ENCODE peak calls at places on chromosome 4, in four cellular contexts. One of them, this sample, is unnamed.

GRCh38 chr4:170231377-170231776 is 141.6 kb upstream of the AADAT start:
- DNase-seq in AG10803: no peak
- DNase-seq in pons: no peak
- DNase-seq in islet precursor cell: no peak
- DNase-seq in this sample: no peak

GRCh38 chr4:128565565-128566186 is 243.8 kb upstream of the JADE1 start:
- DNase-seq in pons: peak
- DNase-seq in AG10803: peak
- DNase-seq in islet precursor cell: peak
- DNase-seq in this sample: no peak

GRCh38 chr4:74942251-74942917 is 9.5 kb downstream of the PARM1 start:
- DNase-seq in pons: no peak
- DNase-seq in AG10803: no peak
- DNase-seq in islet precursor cell: no peak
- DNase-seq in this sample: no peak

GRCh38 chr4:121706595-121707021 is 9.8 kb upstream of the ANXA5 start:
- DNase-seq in AG10803: peak
- DNase-seq in islet precursor cell: no peak
- DNase-seq in pons: no peak
- DNase-seq in this sample: peak

GRCh38 chr4:183411291-183411861 is 33.1 kb upstream of the CDKN2AIP start:
- DNase-seq in pons: no peak
- DNase-seq in AG10803: no peak
- DNase-seq in islet precursor cell: no peak
- DNase-seq in this sample: no peak

GRCh38 chr4:4840351-4840750 is 19.1 kb upstream of the MSX1 start:
- DNase-seq in pons: no peak
- DNase-seq in islet precursor cell: peak
- DNase-seq in AG10803: no peak
- DNase-seq in this sample: no peak

GRCh38 chr4:111959202-111959601 is 186.1 kb upstream of the FAM241A start:
- DNase-seq in pons: no peak
- DNase-seq in AG10803: peak
- DNase-seq in islet precursor cell: peak
- DNase-seq in this sample: peak

GRCh38 chr4:658031-658667 is 15.9 kb downstream of the ATP5ME start:
- DNase-seq in AG10803: no peak
- DNase-seq in pons: no peak
- DNase-seq in islet precursor cell: no peak
- DNase-seq in this sample: no peak

GRCh38 chr4:185201983-185202962 is 1.5 kb downstream of the CFAP97 start:
- DNase-seq in islet precursor cell: peak
- DNase-seq in AG10803: peak
- DNase-seq in pons: peak
- DNase-seq in this sample: peak

GRCh38 chr4:89316187-89316586 is 8.6 kb upstream of the GPRIN3 start:
- DNase-seq in islet precursor cell: no peak
- DNase-seq in AG10803: peak
- DNase-seq in pons: no peak
- DNase-seq in this sample: no peak

GRCh38 chr4:107824367-107825071 is at the start of gene SGMS2:
- DNase-seq in islet precursor cell: peak
- DNase-seq in pons: peak
- DNase-seq in AG10803: peak
- DNase-seq in this sample: peak

GRCh38 chr4:115274545-115274944 is 161.1 kb upstream of the NDST4 start:
- DNase-seq in AG10803: no peak
- DNase-seq in pons: no peak
- DNase-seq in islet precursor cell: no peak
- DNase-seq in this sample: no peak

GRCh38 chr4:101356928-101357327 is 9.6 kb upstream of the PPP3CA start:
- DNase-seq in AG10803: peak
- DNase-seq in pons: no peak
- DNase-seq in islet precursor cell: peak
- DNase-seq in this sample: peak